ENCODE peak calls at places on chromosomes 7 and 10, in nine cellular contexts. S, H, L, C, P, I, F, U and Y are unnamed samples. For H3K27me3, the result is how much of the 10 kb centered on the place peaks cover.

GRCh38 chr7:143980746-143981510 is 19.2 kb upstream of the OR6B1 start:
- DNase-seq in F (no peak), L (no peak), H (no peak), P (no peak), I (no peak), U (peak), S (no peak), C (no peak), Y (no peak)

GRCh38 chr10:59945590-59945989 is 39.2 kb upstream of the CCDC6 start:
- DNase-seq in H (no peak), I (no peak), F (no peak), U (no peak), P (no peak), S (no peak), C (no peak), L (no peak), Y (no peak)

GRCh38 chr7:66505531-66506451 is 122.9 kb upstream of the KCTD7 start:
- DNase-seq in S (no peak), U (no peak), I (no peak), L (no peak), C (no peak), P (no peak), F (peak), H (no peak), Y (no peak)

GRCh38 chr7:22876986-22877729 is 54.5 kb upstream of the TOMM7 start:
- DNase-seq in S (no peak), L (no peak), U (no peak), C (no peak), H (no peak), I (no peak), P (no peak), F (no peak), Y (no peak)

GRCh38 chr7:111238891-111239290 is 148.0 kb downstream of the LRRN3 start:
- DNase-seq in S (no peak), P (no peak), F (no peak), L (no peak), H (peak), I (no peak), U (peak), C (no peak), Y (no peak)

GRCh38 chr10:61673360-61673759 is 10.6 kb downstream of the CABCOCO1 start:
- DNase-seq in F (no peak), P (no peak), I (no peak), S (no peak), H (no peak), U (no peak), L (peak), C (no peak), Y (no peak)

GRCh38 chr10:122749886-122750285 is 50.2 kb upstream of the C10orf120 start:
- DNase-seq in C (no peak), U (no peak), H (no peak), F (no peak), P (no peak), S (no peak), I (no peak), L (no peak), Y (no peak)

GRCh38 chr7:78037603-78038002 is 239.0 kb downstream of the PHTF2 start:
- DNase-seq in C (no peak), U (no peak), H (no peak), L (peak), I (no peak), S (no peak), F (no peak), P (no peak), Y (no peak)

GRCh38 chr10:77608281-77608680 is 29.3 kb downstream of the KCNMA1 start:
- DNase-seq in P (no peak), C (no peak), L (no peak), F (no peak), H (no peak), S (no peak), I (no peak), U (no peak), Y (no peak)

GRCh38 chr10:48456808-48457761 is 147.8 kb downstream of the ARHGAP22 start:
- DNase-seq in F (peak), H (no peak), P (no peak), I (peak), C (no peak), L (peak), S (no peak), U (no peak), Y (no peak)

GRCh38 chr10:24902400-24902728 is 50.0 kb downstream of the PRTFDC1 start:
- DNase-seq in L (no peak), S (no peak), F (no peak), C (no peak), H (no peak), U (no peak), P (no peak), I (no peak), Y (no peak)

GRCh38 chr10:49700997-49701396 is 21.5 kb downstream of the C10orf53 start:
- DNase-seq in S (no peak), I (no peak), U (no peak), C (no peak), F (no peak), P (no peak), H (no peak), L (no peak), Y (no peak)

GRCh38 chr10:58048936-58049335 is 218.8 kb downstream of the IPMK start:
- DNase-seq in U (no peak), L (no peak), C (no peak), S (no peak), F (no peak), I (no peak), P (no peak), H (no peak), Y (no peak)

GRCh38 chr7:97771576-97771975 is 39.7 kb downstream of the TAC1 start:
- DNase-seq in S (no peak), L (no peak), U (no peak), F (no peak), H (no peak), P (no peak), I (no peak), C (no peak), Y (no peak)

GRCh38 chr10:49527850-49528249 is 11.1 kb downstream of the ERCC6 start:
- DNase-seq in C (no peak), I (no peak), U (no peak), S (no peak), P (no peak), L (no peak), H (no peak), F (no peak), Y (no peak)

GRCh38 chr7:128405345-128406146 is 4.2 kb downstream of the IMPDH1 start:
- DNase-seq in S (no peak), F (peak), H (peak), U (peak), I (peak), L (peak), P (no peak), C (peak), Y (no peak)

GRCh38 chr10:63915240-63915639 is 394.0 kb downstream of the REEP3 start:
- DNase-seq in H (no peak), C (no peak), F (no peak), L (no peak), S (no peak), P (no peak), U (no peak), I (no peak), Y (no peak)

GRCh38 chr7:140656548-140657515 is 15.9 kb upstream of the ADCK2 start:
- DNase-seq in F (no peak), L (no peak), C (no peak), S (no peak), H (peak), I (no peak), U (peak), P (no peak), Y (no peak)

GRCh38 chr10:78049861-78050260 is 16.2 kb downstream of the RPS24 start:
- DNase-seq in H (no peak), C (no peak), P (no peak), U (no peak), S (no peak), L (no peak), I (no peak), F (no peak), Y (no peak)

GRCh38 chr10:63267414-63268138 is 134.4 kb downstream of the NRBF2 start:
- DNase-seq in U (peak), P (peak), I (no peak), S (no peak), F (no peak), C (no peak), L (no peak), H (peak), Y (no peak)

GRCh38 chr10:96470108-96470743 is 43.5 kb downstream of the TLL2 start:
- DNase-seq in C (no peak), L (peak), P (peak), F (no peak), I (no peak), H (peak), U (peak), S (no peak), Y (no peak)

GRCh38 chr7:12249706-12250105 is 38.6 kb downstream of the TMEM106B start:
- DNase-seq in S (no peak), L (no peak), H (no peak), P (no peak), C (no peak), F (no peak), I (no peak), U (peak), Y (no peak)

GRCh38 chr7:2982831-2983230 is 60.8 kb downstream of the CARD11 start:
- DNase-seq in S (no peak), L (no peak), H (no peak), U (no peak), I (no peak), P (no peak), F (no peak), C (no peak), Y (no peak)

GRCh38 chr7:142629588-142630260 is 119.5 kb upstream of the PRSS1 start:
- DNase-seq in S (no peak), C (no peak), L (no peak), U (no peak), F (no peak), P (no peak), I (no peak), H (peak), Y (no peak)

GRCh38 chr10:118273662-118274061 is 68.5 kb downstream of the FAM204A start:
- DNase-seq in L (no peak), U (no peak), C (no peak), I (no peak), P (no peak), F (no peak), S (no peak), H (no peak), Y (no peak)

GRCh38 chr10:52318822-52319464 is 4.9 kb downstream of the DKK1 start:
- DNase-seq in P (peak), F (no peak), I (no peak), C (no peak), U (peak), L (no peak), H (peak), S (no peak), Y (peak)

GRCh38 chr7:76201732-76202665 is at the start of gene SRRM3:
- DNase-seq in I (peak), H (peak), C (peak), L (peak), U (peak), S (no peak), F (peak), P (no peak), Y (no peak)

GRCh38 chr10:29949411-29950011 is 109.9 kb downstream of the JCAD start:
- DNase-seq in L (no peak), H (peak), P (no peak), F (no peak), C (no peak), S (no peak), I (no peak), U (peak), Y (peak)

GRCh38 chr7:18702071-18702829 is 206.7 kb downstream of the HDAC9 start:
- DNase-seq in U (no peak), F (no peak), I (no peak), C (no peak), L (peak), P (no peak), S (no peak), H (no peak), Y (no peak)

GRCh38 chr7:154423219-154423618 is 371.0 kb downstream of the DPP6 start:
- DNase-seq in S (no peak), F (no peak), C (no peak), H (no peak), L (no peak), I (no peak), P (no peak), U (no peak), Y (no peak)

GRCh38 chr7:101172854-101173751 is 7.0 kb downstream of the NAT16 start:
- DNase-seq in L (peak), F (peak), U (peak), S (no peak), I (peak), H (peak), P (no peak), C (peak), Y (no peak)

GRCh38 chr7:102875700-102876192 is 37.1 kb upstream of the LRRC17 start:
- DNase-seq in H (peak), I (no peak), U (peak), F (no peak), C (no peak), S (no peak), P (peak), L (no peak), Y (peak)

GRCh38 chr7:38512704-38513103 is 118.5 kb downstream of the AMPH start:
- DNase-seq in L (no peak), I (no peak), S (no peak), C (no peak), H (peak), U (no peak), P (no peak), F (no peak), Y (no peak)

GRCh38 chr7:154231732-154232131 is 179.5 kb downstream of the DPP6 start:
- DNase-seq in H (no peak), I (no peak), F (no peak), C (no peak), L (no peak), U (no peak), P (no peak), S (no peak), Y (no peak)

GRCh38 chr7:73701357-73701995 is 18.0 kb downstream of the STX1A start:
- DNase-seq in U (no peak), L (peak), F (no peak), P (peak), H (peak), C (no peak), I (peak), S (no peak), Y (no peak)

GRCh38 chr7:139457153-139457946 is 26.1 kb downstream of the KLRG2 start:
- DNase-seq in L (no peak), S (no peak), U (no peak), P (no peak), C (no peak), F (no peak), H (peak), I (no peak), Y (no peak)

GRCh38 chr10:58275908-58276307 is 6.9 kb downstream of the CISD1 start:
- DNase-seq in L (no peak), H (peak), F (no peak), U (no peak), C (no peak), S (no peak), I (no peak), P (no peak), Y (no peak)

GRCh38 chr7:145845345-145845744 is 271.3 kb upstream of the CNTNAP2 start:
- DNase-seq in S (no peak), C (no peak), P (no peak), L (no peak), H (no peak), F (no peak), U (no peak), I (no peak), Y (no peak)

GRCh38 chr7:158399762-158400161 is 187.9 kb downstream of the PTPRN2 start:
- DNase-seq in H (no peak), I (peak), F (no peak), P (no peak), S (no peak), U (no peak), C (no peak), L (no peak), Y (no peak)

GRCh38 chr7:55537458-55537825 is 34.9 kb downstream of the VOPP1 start:
- DNase-seq in S (no peak), U (no peak), C (no peak), H (no peak), I (no peak), F (no peak), P (no peak), L (no peak), Y (no peak)

GRCh38 chr7:55534262-55534915 is 37.9 kb downstream of the VOPP1 start:
- DNase-seq in S (peak), H (peak), L (no peak), I (no peak), U (peak), C (no peak), F (no peak), P (no peak), Y (no peak)

GRCh38 chr7:55534916-55535636 is 37.2 kb downstream of the VOPP1 start:
- DNase-seq in F (no peak), C (no peak), S (no peak), H (no peak), L (no peak), U (no peak), I (no peak), P (no peak), Y (no peak)

GRCh38 chr7:55536619-55537457 is 35.5 kb downstream of the VOPP1 start:
- DNase-seq in P (no peak), I (no peak), L (no peak), C (no peak), U (no peak), F (no peak), S (no peak), H (no peak), Y (no peak)

GRCh38 chr7:55535637-55536016 is 36.7 kb downstream of the VOPP1 start:
- DNase-seq in C (no peak), U (no peak), H (no peak), S (no peak), I (no peak), F (no peak), L (no peak), P (no peak), Y (no peak)
- H3K4me3 ChIP-seq in C (no peak), U (no peak), H (no peak), S (no peak), I (peak), F (no peak), L (no peak), P (no peak), Y (no peak)

GRCh38 chr10:79981673-79982485 is 33.0 kb upstream of the SFTPD start:
- DNase-seq in C (peak), L (peak), P (no peak), S (no peak), F (peak), U (peak), I (peak), H (peak), Y (no peak)
- TF ChIP-seq CTCF in C (no peak), L (no peak), P (peak), S (no peak), F (no peak), U (no peak), I (no peak), H (no peak), Y (no peak)

GRCh38 chr10:101224060-101224909 is 5.0 kb downstream of the LBX1 start:
- DNase-seq in L (peak), H (no peak), P (no peak), C (no peak), F (no peak), S (no peak), I (no peak), U (no peak), Y (no peak)
- H3K27me3 ChIP-seq in L (half or more), H (half or more), P (under half), C (half or more), F (half or more), S (half or more), I (half or more), U (under half), Y (half or more)

GRCh38 chr10:75508239-75508813 is 76.9 kb downstream of the LRMDA start:
- DNase-seq in U (peak), C (no peak), I (no peak), P (no peak), H (peak), L (peak), F (no peak), S (no peak), Y (no peak)
- H3K4me3 ChIP-seq in U (no peak), C (no peak), I (no peak), P (no peak), H (no peak), L (peak), F (no peak), S (no peak), Y (no peak)

GRCh38 chr7:39951156-39951942 is 1.3 kb downstream of the CDK13 start:
- DNase-seq in C (peak), L (peak), S (no peak), F (peak), P (no peak), I (peak), U (peak), H (peak), Y (no peak)
- TF ChIP-seq CTCF in C (peak), L (peak), S (peak), F (peak), P (peak), I (peak), U (peak), H (peak), Y (peak)

GRCh38 chr7:79410345-79410744 is 43.1 kb downstream of the MAGI2 start:
- DNase-seq in F (no peak), P (no peak), U (peak), I (no peak), S (no peak), H (peak), C (no peak), L (no peak), Y (no peak)
- H3K27me3 ChIP-seq in F (under half), P (under half), U (under half), I (under half), S (under half), H (under half), C (under half), L (under half), Y (under half)

GRCh38 chr7:135078051-135078450 is 69.8 kb upstream of the TMEM140 start:
- DNase-seq in P (no peak), I (no peak), L (no peak), C (no peak), F (no peak), U (no peak), S (no peak), H (no peak), Y (no peak)
- H3K4me3 ChIP-seq in P (no peak), I (no peak), L (no peak), C (no peak), F (no peak), U (no peak), S (no peak), H (no peak), Y (no peak)

DNA sequence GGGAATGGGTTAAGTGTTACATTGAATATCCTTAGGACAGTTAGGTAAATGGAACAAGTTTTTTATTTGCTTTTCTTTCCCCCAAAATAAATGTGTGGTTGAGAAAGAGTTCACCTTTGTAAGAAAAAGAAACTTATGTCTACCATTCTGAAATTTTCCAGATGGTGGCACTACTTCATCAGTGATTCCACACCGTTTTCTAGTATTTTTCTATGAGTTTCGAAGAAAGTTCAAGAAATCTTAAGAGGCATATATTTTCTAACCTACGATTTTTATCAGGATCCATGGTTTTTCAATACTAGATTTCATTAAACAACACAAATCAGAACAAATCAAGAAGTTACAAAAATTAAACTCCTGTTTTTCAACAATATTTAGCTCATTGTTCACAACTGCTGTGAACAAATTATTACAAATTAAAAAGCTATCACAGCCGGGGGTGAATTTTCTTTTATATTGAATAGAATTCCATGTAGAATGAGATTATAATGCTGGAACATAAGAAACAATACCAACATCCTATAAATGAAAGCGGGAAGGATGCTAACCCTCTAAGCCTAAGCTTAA is 163.1 kb upstream of the NPVF start:
- DNase-seq in S (no peak), H (peak), F (no peak), C (no peak), U (no peak), I (no peak), P (no peak), L (peak), Y (no peak)
- TF ChIP-seq CTCF in S (peak), H (peak), F (peak), C (peak), U (peak), I (peak), P (peak), L (peak), Y (peak)

DNA sequence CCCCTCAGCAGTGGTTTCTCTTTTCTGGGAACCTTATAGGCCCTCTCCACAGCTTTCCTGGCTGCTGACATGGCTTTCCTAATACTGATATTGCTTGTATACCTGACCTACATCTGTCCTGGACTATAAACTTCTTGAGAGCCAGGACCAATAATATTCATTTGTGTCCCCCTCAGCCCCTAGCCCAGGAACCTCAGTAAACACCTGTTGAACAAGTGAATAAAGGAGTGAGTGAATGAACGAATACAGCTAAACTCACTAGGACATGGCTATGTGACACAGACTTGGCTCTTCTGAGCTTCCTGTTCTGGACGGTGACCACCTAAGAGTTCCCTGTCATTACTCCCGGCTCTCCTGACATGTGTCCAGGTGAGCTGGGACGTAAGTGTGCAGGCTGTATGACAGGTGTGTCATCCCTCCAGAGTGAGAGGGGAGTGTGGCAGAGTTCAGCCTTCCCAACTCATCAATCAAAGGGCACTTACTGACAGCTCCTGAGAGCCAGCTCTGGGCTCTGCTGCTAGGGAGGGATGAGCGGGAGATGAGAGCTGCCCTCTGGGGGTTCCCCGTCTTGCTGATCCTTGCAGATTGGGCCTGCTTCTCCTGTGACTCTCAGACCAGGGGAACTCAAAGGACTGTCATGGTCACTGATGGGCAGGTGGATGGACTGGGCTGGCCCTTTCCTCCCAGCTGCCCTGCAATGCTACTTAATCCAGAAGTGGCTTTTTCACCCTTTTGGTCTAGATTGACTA is 84.5 kb downstream of the HIF1AN start:
- DNase-seq in F (no peak), L (no peak), I (no peak), P (no peak), U (no peak), C (no peak), H (no peak), S (no peak), Y (no peak)
- H3K27me3 ChIP-seq in F (under half), L (under half), I (under half), P (under half), U (under half), C (half or more), H (half or more), S (under half), Y (half or more)